ENCODE peak calls at places on chromosomes 3 and 15, in six cellular contexts. One of them, this sample, is unnamed.

GRCh38 chr3:179076243-179077027 is 4.8 kb upstream of the ZMAT3 start:
- DNase-seq in cardiac muscle cell: no peak
- DNase-seq in nucleus accumbens: no peak
- DNase-seq in activated T-cell treated with anti-CD3 and anti-CD28 coated beads, Interleukin-2, amount 50 U/mL, for 72 hours: no peak
- DNase-seq in nephron progenitor cell: no peak
- DNase-seq in hepatocyte: no peak
- DNase-seq in this sample: no peak

GRCh38 chr3:126959921-126960603 is 22.9 kb upstream of the PLXNA1 start:
- DNase-seq in cardiac muscle cell: peak
- DNase-seq in nucleus accumbens: peak
- DNase-seq in activated T-cell treated with anti-CD3 and anti-CD28 coated beads, Interleukin-2, amount 50 U/mL, for 72 hours: no peak
- DNase-seq in nephron progenitor cell: no peak
- DNase-seq in hepatocyte: peak
- DNase-seq in this sample: peak

GRCh38 chr3:69696365-69696764 is 42.9 kb upstream of the MITF start:
- DNase-seq in cardiac muscle cell: no peak
- DNase-seq in nucleus accumbens: no peak
- DNase-seq in activated T-cell treated with anti-CD3 and anti-CD28 coated beads, Interleukin-2, amount 50 U/mL, for 72 hours: no peak
- DNase-seq in nephron progenitor cell: no peak
- DNase-seq in hepatocyte: no peak
- DNase-seq in this sample: no peak

GRCh38 chr3:142997330-142997729 is 4.0 kb upstream of the U2SURP start:
- DNase-seq in cardiac muscle cell: no peak
- DNase-seq in nucleus accumbens: no peak
- DNase-seq in activated T-cell treated with anti-CD3 and anti-CD28 coated beads, Interleukin-2, amount 50 U/mL, for 72 hours: no peak
- DNase-seq in nephron progenitor cell: no peak
- DNase-seq in hepatocyte: no peak
- DNase-seq in this sample: no peak

GRCh38 chr3:23685484-23686258 is 120.1 kb upstream of the UBE2E1 start:
- DNase-seq in cardiac muscle cell: peak
- DNase-seq in nucleus accumbens: peak
- DNase-seq in activated T-cell treated with anti-CD3 and anti-CD28 coated beads, Interleukin-2, amount 50 U/mL, for 72 hours: peak
- DNase-seq in nephron progenitor cell: no peak
- DNase-seq in hepatocyte: peak
- DNase-seq in this sample: no peak

GRCh38 chr15:84822774-84823579 is 5.8 kb downstream of the ALPK3 start:
- DNase-seq in cardiac muscle cell: no peak
- DNase-seq in nucleus accumbens: no peak
- DNase-seq in activated T-cell treated with anti-CD3 and anti-CD28 coated beads, Interleukin-2, amount 50 U/mL, for 72 hours: no peak
- DNase-seq in nephron progenitor cell: no peak
- DNase-seq in hepatocyte: no peak
- DNase-seq in this sample: no peak

GRCh38 chr3:84881288-84881687 is 77.5 kb upstream of the CADM2 start:
- DNase-seq in cardiac muscle cell: no peak
- DNase-seq in nucleus accumbens: no peak
- DNase-seq in activated T-cell treated with anti-CD3 and anti-CD28 coated beads, Interleukin-2, amount 50 U/mL, for 72 hours: no peak
- DNase-seq in nephron progenitor cell: no peak
- DNase-seq in hepatocyte: no peak
- DNase-seq in this sample: no peak

GRCh38 chr3:12980596-12981290 is 92.5 kb downstream of the IQSEC1 start:
- DNase-seq in cardiac muscle cell: no peak
- DNase-seq in nucleus accumbens: no peak
- DNase-seq in activated T-cell treated with anti-CD3 and anti-CD28 coated beads, Interleukin-2, amount 50 U/mL, for 72 hours: no peak
- DNase-seq in nephron progenitor cell: no peak
- DNase-seq in hepatocyte: no peak
- DNase-seq in this sample: no peak

GRCh38 chr3:79598594-79598993 is 169.2 kb downstream of the ROBO1 start:
- DNase-seq in cardiac muscle cell: no peak
- DNase-seq in nucleus accumbens: no peak
- DNase-seq in activated T-cell treated with anti-CD3 and anti-CD28 coated beads, Interleukin-2, amount 50 U/mL, for 72 hours: no peak
- DNase-seq in nephron progenitor cell: no peak
- DNase-seq in hepatocyte: peak
- DNase-seq in this sample: peak

GRCh38 chr3:145798691-145799550 is 362.1 kb downstream of the PLOD2 start:
- DNase-seq in cardiac muscle cell: no peak
- DNase-seq in nucleus accumbens: no peak
- DNase-seq in activated T-cell treated with anti-CD3 and anti-CD28 coated beads, Interleukin-2, amount 50 U/mL, for 72 hours: no peak
- DNase-seq in nephron progenitor cell: no peak
- DNase-seq in hepatocyte: no peak
- DNase-seq in this sample: no peak

GRCh38 chr3:70249509-70250160 is 62.8 kb downstream of the MDFIC2 start:
- DNase-seq in cardiac muscle cell: peak
- DNase-seq in nucleus accumbens: no peak
- DNase-seq in activated T-cell treated with anti-CD3 and anti-CD28 coated beads, Interleukin-2, amount 50 U/mL, for 72 hours: no peak
- DNase-seq in nephron progenitor cell: no peak
- DNase-seq in hepatocyte: no peak
- DNase-seq in this sample: no peak

GRCh38 chr3:107409365-107409764 is 32.1 kb downstream of the CCDC54 start:
- DNase-seq in cardiac muscle cell: no peak
- DNase-seq in nucleus accumbens: no peak
- DNase-seq in activated T-cell treated with anti-CD3 and anti-CD28 coated beads, Interleukin-2, amount 50 U/mL, for 72 hours: no peak
- DNase-seq in nephron progenitor cell: no peak
- DNase-seq in hepatocyte: no peak
- DNase-seq in this sample: no peak

GRCh38 chr3:173733029-173733652 is 335.6 kb downstream of the NLGN1 start:
- DNase-seq in cardiac muscle cell: peak
- DNase-seq in nucleus accumbens: no peak
- DNase-seq in activated T-cell treated with anti-CD3 and anti-CD28 coated beads, Interleukin-2, amount 50 U/mL, for 72 hours: no peak
- DNase-seq in nephron progenitor cell: no peak
- DNase-seq in hepatocyte: peak
- DNase-seq in this sample: no peak

GRCh38 chr15:42137461-42138261 is 18.8 kb downstream of the PLA2G4F start:
- DNase-seq in cardiac muscle cell: peak
- DNase-seq in nucleus accumbens: no peak
- DNase-seq in activated T-cell treated with anti-CD3 and anti-CD28 coated beads, Interleukin-2, amount 50 U/mL, for 72 hours: no peak
- DNase-seq in nephron progenitor cell: no peak
- DNase-seq in hepatocyte: peak
- DNase-seq in this sample: peak

GRCh38 chr3:45986303-45986982 is 9.2 kb downstream of the FYCO1 start:
- DNase-seq in cardiac muscle cell: peak
- DNase-seq in nucleus accumbens: no peak
- DNase-seq in activated T-cell treated with anti-CD3 and anti-CD28 coated beads, Interleukin-2, amount 50 U/mL, for 72 hours: no peak
- DNase-seq in nephron progenitor cell: no peak
- DNase-seq in hepatocyte: peak
- DNase-seq in this sample: no peak

GRCh38 chr15:56445746-56446145 is 19.2 kb downstream of the MNS1 start:
- DNase-seq in cardiac muscle cell: no peak
- DNase-seq in nucleus accumbens: no peak
- DNase-seq in activated T-cell treated with anti-CD3 and anti-CD28 coated beads, Interleukin-2, amount 50 U/mL, for 72 hours: no peak
- DNase-seq in nephron progenitor cell: no peak
- DNase-seq in hepatocyte: no peak
- DNase-seq in this sample: no peak

GRCh38 chr3:176953106-176954080 is 243.9 kb downstream of the TBL1XR1 start:
- DNase-seq in cardiac muscle cell: peak
- DNase-seq in nucleus accumbens: no peak
- DNase-seq in activated T-cell treated with anti-CD3 and anti-CD28 coated beads, Interleukin-2, amount 50 U/mL, for 72 hours: no peak
- DNase-seq in nephron progenitor cell: peak
- DNase-seq in hepatocyte: peak
- DNase-seq in this sample: peak

GRCh38 chr3:60893946-60894345 is 357.3 kb downstream of the FHIT start:
- DNase-seq in cardiac muscle cell: no peak
- DNase-seq in nucleus accumbens: no peak
- DNase-seq in activated T-cell treated with anti-CD3 and anti-CD28 coated beads, Interleukin-2, amount 50 U/mL, for 72 hours: no peak
- DNase-seq in nephron progenitor cell: no peak
- DNase-seq in hepatocyte: no peak
- DNase-seq in this sample: no peak

GRCh38 chr15:28914046-28914445 is 28.3 kb downstream of the APBA2 start:
- DNase-seq in cardiac muscle cell: no peak
- DNase-seq in nucleus accumbens: no peak
- DNase-seq in activated T-cell treated with anti-CD3 and anti-CD28 coated beads, Interleukin-2, amount 50 U/mL, for 72 hours: no peak
- DNase-seq in nephron progenitor cell: no peak
- DNase-seq in hepatocyte: no peak
- DNase-seq in this sample: no peak

GRCh38 chr15:93253656-93254055 is 164.6 kb upstream of the RGMA start:
- DNase-seq in cardiac muscle cell: no peak
- DNase-seq in nucleus accumbens: no peak
- DNase-seq in activated T-cell treated with anti-CD3 and anti-CD28 coated beads, Interleukin-2, amount 50 U/mL, for 72 hours: no peak
- DNase-seq in nephron progenitor cell: no peak
- DNase-seq in hepatocyte: no peak
- DNase-seq in this sample: no peak

GRCh38 chr3:33884204-33884561 is 85.8 kb downstream of the PDCD6IP start:
- DNase-seq in cardiac muscle cell: peak
- DNase-seq in nucleus accumbens: no peak
- DNase-seq in activated T-cell treated with anti-CD3 and anti-CD28 coated beads, Interleukin-2, amount 50 U/mL, for 72 hours: no peak
- DNase-seq in nephron progenitor cell: no peak
- DNase-seq in hepatocyte: no peak
- DNase-seq in this sample: no peak

GRCh38 chr15:64334530-64334929 is 21.4 kb downstream of the CSNK1G1 start:
- DNase-seq in cardiac muscle cell: no peak
- DNase-seq in nucleus accumbens: no peak
- DNase-seq in activated T-cell treated with anti-CD3 and anti-CD28 coated beads, Interleukin-2, amount 50 U/mL, for 72 hours: peak
- DNase-seq in nephron progenitor cell: no peak
- DNase-seq in hepatocyte: no peak
- DNase-seq in this sample: no peak

GRCh38 chr15:89781891-89782618 is 5.9 kb downstream of the MESP2 start:
- DNase-seq in cardiac muscle cell: peak
- DNase-seq in nucleus accumbens: no peak
- DNase-seq in activated T-cell treated with anti-CD3 and anti-CD28 coated beads, Interleukin-2, amount 50 U/mL, for 72 hours: no peak
- DNase-seq in nephron progenitor cell: no peak
- DNase-seq in hepatocyte: peak
- DNase-seq in this sample: no peak

GRCh38 chr15:31302029-31302657 is 24.5 kb upstream of the KLF13 start:
- DNase-seq in cardiac muscle cell: no peak
- DNase-seq in nucleus accumbens: no peak
- DNase-seq in activated T-cell treated with anti-CD3 and anti-CD28 coated beads, Interleukin-2, amount 50 U/mL, for 72 hours: no peak
- DNase-seq in nephron progenitor cell: no peak
- DNase-seq in hepatocyte: no peak
- DNase-seq in this sample: no peak

GRCh38 chr15:97224191-97224641 is 736.3 kb upstream of the ARRDC4 start:
- DNase-seq in cardiac muscle cell: no peak
- DNase-seq in nucleus accumbens: no peak
- DNase-seq in activated T-cell treated with anti-CD3 and anti-CD28 coated beads, Interleukin-2, amount 50 U/mL, for 72 hours: no peak
- DNase-seq in nephron progenitor cell: no peak
- DNase-seq in hepatocyte: no peak
- DNase-seq in this sample: no peak